ENCODE peak calls at places on chromosome 11, in five cellular contexts. One of them, this sample, is unnamed.

GRCh38 chr11:124535552-124536232 is 7.8 kb downstream of the OR8B12 start:
- DNase-seq in fibroblast of lung: peak
- DNase-seq in WTC11: no peak
- DNase-seq in activated T-helper 2 cell treated with anti-CD3 and anti-CD28 coated beads, Interferon-gamma antibody, Interleukin-2, Interleukin-4, amounts not matched to agents 10 μg/mL and 5 μg/mL and 100 μg/mL, durations not matched to agents 14 hours and 24 hours and 36 hours: no peak
- DNase-seq in sciatic nerve: no peak
- DNase-seq in this sample: no peak

GRCh38 chr11:27907534-27907933 is 200.4 kb downstream of the KIF18A start:
- DNase-seq in WTC11: no peak
- DNase-seq in sciatic nerve: no peak
- DNase-seq in fibroblast of lung: peak
- DNase-seq in activated T-helper 2 cell treated with anti-CD3 and anti-CD28 coated beads, Interferon-gamma antibody, Interleukin-2, Interleukin-4, amounts not matched to agents 10 μg/mL and 5 μg/mL and 100 μg/mL, durations not matched to agents 14 hours and 24 hours and 36 hours: no peak
- DNase-seq in this sample: no peak

GRCh38 chr11:116217006-116217405 is 555.8 kb downstream of the BUD13 start:
- DNase-seq in sciatic nerve: no peak
- DNase-seq in activated T-helper 2 cell treated with anti-CD3 and anti-CD28 coated beads, Interferon-gamma antibody, Interleukin-2, Interleukin-4, amounts not matched to agents 10 μg/mL and 5 μg/mL and 100 μg/mL, durations not matched to agents 14 hours and 24 hours and 36 hours: no peak
- DNase-seq in WTC11: peak
- DNase-seq in fibroblast of lung: peak
- DNase-seq in this sample: no peak

GRCh38 chr11:62885137-62885536 is 4.4 kb downstream of the SLC3A2 start:
- DNase-seq in WTC11: no peak
- DNase-seq in activated T-helper 2 cell treated with anti-CD3 and anti-CD28 coated beads, Interferon-gamma antibody, Interleukin-2, Interleukin-4, amounts not matched to agents 10 μg/mL and 5 μg/mL and 100 μg/mL, durations not matched to agents 14 hours and 24 hours and 36 hours: no peak
- DNase-seq in fibroblast of lung: no peak
- DNase-seq in sciatic nerve: no peak
- DNase-seq in this sample: no peak

GRCh38 chr11:122322369-122322768 is 206.4 kb upstream of the BLID start:
- DNase-seq in WTC11: no peak
- DNase-seq in fibroblast of lung: peak
- DNase-seq in activated T-helper 2 cell treated with anti-CD3 and anti-CD28 coated beads, Interferon-gamma antibody, Interleukin-2, Interleukin-4, amounts not matched to agents 10 μg/mL and 5 μg/mL and 100 μg/mL, durations not matched to agents 14 hours and 24 hours and 36 hours: no peak
- DNase-seq in sciatic nerve: no peak
- DNase-seq in this sample: peak

GRCh38 chr11:119324124-119324665 is 7.3 kb upstream of the MCAM start:
- DNase-seq in WTC11: peak
- DNase-seq in activated T-helper 2 cell treated with anti-CD3 and anti-CD28 coated beads, Interferon-gamma antibody, Interleukin-2, Interleukin-4, amounts not matched to agents 10 μg/mL and 5 μg/mL and 100 μg/mL, durations not matched to agents 14 hours and 24 hours and 36 hours: no peak
- DNase-seq in fibroblast of lung: no peak
- DNase-seq in sciatic nerve: no peak
- DNase-seq in this sample: no peak

GRCh38 chr11:60989108-60989650 is 17.7 kb downstream of the CD6 start:
- DNase-seq in sciatic nerve: no peak
- DNase-seq in activated T-helper 2 cell treated with anti-CD3 and anti-CD28 coated beads, Interferon-gamma antibody, Interleukin-2, Interleukin-4, amounts not matched to agents 10 μg/mL and 5 μg/mL and 100 μg/mL, durations not matched to agents 14 hours and 24 hours and 36 hours: no peak
- DNase-seq in WTC11: no peak
- DNase-seq in fibroblast of lung: no peak
- DNase-seq in this sample: no peak

GRCh38 chr11:102637731-102638130 is 12.6 kb upstream of the MMP20 start:
- DNase-seq in WTC11: no peak
- DNase-seq in activated T-helper 2 cell treated with anti-CD3 and anti-CD28 coated beads, Interferon-gamma antibody, Interleukin-2, Interleukin-4, amounts not matched to agents 10 μg/mL and 5 μg/mL and 100 μg/mL, durations not matched to agents 14 hours and 24 hours and 36 hours: no peak
- DNase-seq in fibroblast of lung: no peak
- DNase-seq in sciatic nerve: no peak
- DNase-seq in this sample: no peak

GRCh38 chr11:3906166-3906565 is 50.7 kb downstream of the STIM1 start:
- DNase-seq in WTC11: no peak
- DNase-seq in fibroblast of lung: no peak
- DNase-seq in activated T-helper 2 cell treated with anti-CD3 and anti-CD28 coated beads, Interferon-gamma antibody, Interleukin-2, Interleukin-4, amounts not matched to agents 10 μg/mL and 5 μg/mL and 100 μg/mL, durations not matched to agents 14 hours and 24 hours and 36 hours: no peak
- DNase-seq in sciatic nerve: no peak
- DNase-seq in this sample: no peak

GRCh38 chr11:130190371-130190881 is 30.8 kb downstream of the ST14 start:
- DNase-seq in activated T-helper 2 cell treated with anti-CD3 and anti-CD28 coated beads, Interferon-gamma antibody, Interleukin-2, Interleukin-4, amounts not matched to agents 10 μg/mL and 5 μg/mL and 100 μg/mL, durations not matched to agents 14 hours and 24 hours and 36 hours: no peak
- DNase-seq in WTC11: no peak
- DNase-seq in sciatic nerve: no peak
- DNase-seq in fibroblast of lung: no peak
- DNase-seq in this sample: no peak

GRCh38 chr11:67040147-67040546 is 16.5 kb upstream of the RHOD start:
- DNase-seq in WTC11: no peak
- DNase-seq in activated T-helper 2 cell treated with anti-CD3 and anti-CD28 coated beads, Interferon-gamma antibody, Interleukin-2, Interleukin-4, amounts not matched to agents 10 μg/mL and 5 μg/mL and 100 μg/mL, durations not matched to agents 14 hours and 24 hours and 36 hours: no peak
- DNase-seq in fibroblast of lung: no peak
- DNase-seq in sciatic nerve: no peak
- DNase-seq in this sample: no peak

GRCh38 chr11:46808804-46809431 is 37.2 kb downstream of the CKAP5 start:
- DNase-seq in fibroblast of lung: peak
- DNase-seq in activated T-helper 2 cell treated with anti-CD3 and anti-CD28 coated beads, Interferon-gamma antibody, Interleukin-2, Interleukin-4, amounts not matched to agents 10 μg/mL and 5 μg/mL and 100 μg/mL, durations not matched to agents 14 hours and 24 hours and 36 hours: no peak
- DNase-seq in WTC11: no peak
- DNase-seq in sciatic nerve: no peak
- DNase-seq in this sample: no peak

GRCh38 chr11:68872216-68873003 is 30.7 kb upstream of the CPT1A start:
- DNase-seq in activated T-helper 2 cell treated with anti-CD3 and anti-CD28 coated beads, Interferon-gamma antibody, Interleukin-2, Interleukin-4, amounts not matched to agents 10 μg/mL and 5 μg/mL and 100 μg/mL, durations not matched to agents 14 hours and 24 hours and 36 hours: no peak
- DNase-seq in WTC11: no peak
- DNase-seq in sciatic nerve: no peak
- DNase-seq in fibroblast of lung: no peak
- DNase-seq in this sample: no peak

GRCh38 chr11:42631223-42631843 is 680.5 kb upstream of the API5 start:
- DNase-seq in sciatic nerve: no peak
- DNase-seq in activated T-helper 2 cell treated with anti-CD3 and anti-CD28 coated beads, Interferon-gamma antibody, Interleukin-2, Interleukin-4, amounts not matched to agents 10 μg/mL and 5 μg/mL and 100 μg/mL, durations not matched to agents 14 hours and 24 hours and 36 hours: no peak
- DNase-seq in WTC11: no peak
- DNase-seq in fibroblast of lung: no peak
- DNase-seq in this sample: peak

GRCh38 chr11:62295504-62295903 is 3.4 kb downstream of the SCGB1D4 start:
- DNase-seq in WTC11: peak
- DNase-seq in activated T-helper 2 cell treated with anti-CD3 and anti-CD28 coated beads, Interferon-gamma antibody, Interleukin-2, Interleukin-4, amounts not matched to agents 10 μg/mL and 5 μg/mL and 100 μg/mL, durations not matched to agents 14 hours and 24 hours and 36 hours: no peak
- DNase-seq in sciatic nerve: no peak
- DNase-seq in fibroblast of lung: peak
- DNase-seq in this sample: peak

GRCh38 chr11:113091578-113091844 is 130.3 kb downstream of the NCAM1 start:
- DNase-seq in fibroblast of lung: no peak
- DNase-seq in sciatic nerve: no peak
- DNase-seq in activated T-helper 2 cell treated with anti-CD3 and anti-CD28 coated beads, Interferon-gamma antibody, Interleukin-2, Interleukin-4, amounts not matched to agents 10 μg/mL and 5 μg/mL and 100 μg/mL, durations not matched to agents 14 hours and 24 hours and 36 hours: no peak
- DNase-seq in WTC11: no peak
- DNase-seq in this sample: no peak

GRCh38 chr11:93967258-93967657 is 53.9 kb upstream of the HEPHL1 start:
- DNase-seq in sciatic nerve: no peak
- DNase-seq in fibroblast of lung: no peak
- DNase-seq in WTC11: no peak
- DNase-seq in activated T-helper 2 cell treated with anti-CD3 and anti-CD28 coated beads, Interferon-gamma antibody, Interleukin-2, Interleukin-4, amounts not matched to agents 10 μg/mL and 5 μg/mL and 100 μg/mL, durations not matched to agents 14 hours and 24 hours and 36 hours: no peak
- DNase-seq in this sample: no peak

GRCh38 chr11:103483996-103484395 is 374.8 kb downstream of the DYNC2H1 start:
- DNase-seq in activated T-helper 2 cell treated with anti-CD3 and anti-CD28 coated beads, Interferon-gamma antibody, Interleukin-2, Interleukin-4, amounts not matched to agents 10 μg/mL and 5 μg/mL and 100 μg/mL, durations not matched to agents 14 hours and 24 hours and 36 hours: no peak
- DNase-seq in sciatic nerve: no peak
- DNase-seq in fibroblast of lung: no peak
- DNase-seq in WTC11: no peak
- DNase-seq in this sample: no peak